ENCODE peak calls at places on chromosomes 2 and 18, in seven cellular contexts. H is mesenchymal stem cell, M is IMR-90, D is H9, V is neuronal stem cell, O is trophoblast cell, Y is H1. J is an unnamed sample.

GRCh38 chr2:9803023-9803805 is 40.1 kb upstream of the TAF1B start:
- DNase-seq in H (peak; percentile 37), M (no peak), D (no peak), V (no peak), O (peak; percentile 100), Y (no peak), J (no peak)

GRCh38 chr2:59301466-59302402 is 1060.6 kb upstream of the FANCL start:
- DNase-seq in H (peak; percentile 72), M (peak; percentile 70), D (peak; percentile 80), V (peak; percentile 39), O (peak; percentile 76), Y (peak; percentile 54), J (peak; percentile 97)

GRCh38 chr2:145598434-145598833 is 1078.5 kb upstream of the ZEB2 start:
- DNase-seq in H (peak; percentile 68), M (peak; percentile 89), D (no peak), V (no peak), O (no peak), Y (no peak), J (no peak)

GRCh38 chr2:176378323-176378722 is 109.1 kb downstream of the MTX2 start:
- DNase-seq in H (no peak), M (no peak), D (no peak), V (no peak), O (no peak), Y (no peak), J (no peak)

GRCh38 chr2:46231721-46232120 is 65.5 kb upstream of the EPAS1 start:
- DNase-seq in H (no peak), M (no peak), D (no peak), V (no peak), O (no peak), Y (no peak), J (no peak)

GRCh38 chr2:78592547-78592946 is 433.0 kb upstream of the REG3G start:
- DNase-seq in H (no peak), M (no peak), D (peak; percentile 29), V (peak; percentile 6), O (no peak), Y (no peak), J (peak; percentile 30)

GRCh38 chr18:32315881-32316280 is 126.0 kb downstream of the MEP1B start:
- DNase-seq in H (no peak), M (peak; percentile 74), D (no peak), V (no peak), O (no peak), Y (no peak), J (no peak)

GRCh38 chr2:37349376-37349775 is 4.9 kb downstream of the QPCT start:
- DNase-seq in H (peak; percentile 65), M (no peak), D (no peak), V (no peak), O (peak; percentile 58), Y (no peak), J (peak; percentile 83)

GRCh38 chr18:52236134-52236533 is 103.9 kb upstream of the DCC start:
- DNase-seq in H (no peak), M (no peak), D (no peak), V (no peak), O (no peak), Y (no peak), J (no peak)

GRCh38 chr2:28436525-28437051 is 43.9 kb downstream of the FOSL2 start:
- DNase-seq in H (no peak), M (no peak), D (no peak), V (no peak), O (peak; percentile 55), Y (no peak), J (no peak)

GRCh38 chr2:240820014-240820606 is at the start of gene KIF1A:
- DNase-seq in H (no peak), M (no peak), D (peak; percentile 87), V (peak; percentile 72), O (no peak), Y (no peak), J (peak; percentile 85)

GRCh38 chr2:28352726-28353125 is 39.9 kb upstream of the FOSL2 start:
- DNase-seq in H (peak; percentile 56), M (no peak), D (no peak), V (no peak), O (no peak), Y (no peak), J (no peak)

GRCh38 chr2:98648451-98648850 is 40.1 kb downstream of the UNC50 start:
- DNase-seq in H (no peak), M (no peak), D (no peak), V (no peak), O (no peak), Y (no peak), J (no peak)

GRCh38 chr2:206790311-206790935 is 25.0 kb downstream of the FASTKD2 start:
- DNase-seq in H (peak; percentile 20), M (peak; percentile 20), D (no peak), V (no peak), O (peak; percentile 55), Y (no peak), J (no peak)

GRCh38 chr18:8745355-8746014 is 40.1 kb downstream of the MTCL1 start:
- DNase-seq in H (no peak), M (peak; percentile 90), D (no peak), V (no peak), O (peak; percentile 60), Y (no peak), J (no peak)

GRCh38 chr2:144886847-144887246 is 366.9 kb upstream of the ZEB2 start:
- DNase-seq in H (no peak), M (no peak), D (no peak), V (no peak), O (no peak), Y (no peak), J (no peak)

GRCh38 chr2:11912980-11913379 is 166.5 kb downstream of the LPIN1 start:
- DNase-seq in H (no peak), M (no peak), D (no peak), V (no peak), O (no peak), Y (no peak), J (no peak)

GRCh38 chr2:239826786-239827510 is 198.2 kb downstream of the NDUFA10 start:
- DNase-seq in H (no peak), M (no peak), D (peak; percentile 14), V (no peak), O (no peak), Y (no peak), J (no peak)

GRCh38 chr2:162838141-162838500 is 446 bp downstream of the KCNH7 start:
- DNase-seq in H (no peak), M (no peak), D (no peak), V (no peak), O (no peak), Y (no peak), J (no peak)

GRCh38 chr18:9260388-9261380 is 73.9 kb upstream of the TWSG1 start:
- DNase-seq in H (no peak), M (peak; percentile 5), D (no peak), V (no peak), O (no peak), Y (no peak), J (peak; percentile 47)

GRCh38 chr2:95352291-95353054 is 50.0 kb upstream of the FAHD2A start:
- DNase-seq in H (no peak), M (no peak), D (peak; percentile 21), V (no peak), O (no peak), Y (no peak), J (no peak)

GRCh38 chr2:218375212-218375611 is 6.9 kb upstream of the SLC11A1 start:
- DNase-seq in H (peak; percentile 62), M (peak; percentile 69), D (no peak), V (no peak), O (no peak), Y (no peak), J (no peak)

DNA sequence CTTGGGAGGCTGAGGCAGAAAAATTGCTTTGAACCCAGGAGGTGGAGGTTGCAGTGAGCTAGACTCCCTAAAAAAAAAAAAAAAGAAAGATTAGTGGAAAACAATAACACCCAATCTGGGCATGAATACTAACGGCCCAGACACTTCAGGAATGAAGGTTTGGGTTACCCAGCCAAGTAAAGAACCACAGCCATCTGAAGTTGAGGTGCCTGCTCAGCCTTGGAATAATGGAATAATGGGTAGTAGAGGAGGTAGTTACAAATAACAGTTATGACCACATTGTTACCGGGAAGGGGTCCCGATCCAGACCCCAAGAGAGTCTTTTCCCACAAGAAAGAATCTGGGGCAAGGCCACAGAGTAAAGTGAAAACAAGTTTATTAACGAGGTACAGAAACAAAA is 95.9 kb upstream of the HAAO start:
- DNase-seq in H (no peak), M (no peak), D (no peak), V (no peak), O (peak; percentile 24), Y (no peak), J (no peak)
- H2BK5ac ChIP-seq in H (no peak overlapping the region), M (no peak overlapping the region), D (no peak overlapping the region), V (no peak overlapping the region), O (no peak overlapping the region), Y (no peak overlapping the region), J (no peak overlapping the region)

DNA sequence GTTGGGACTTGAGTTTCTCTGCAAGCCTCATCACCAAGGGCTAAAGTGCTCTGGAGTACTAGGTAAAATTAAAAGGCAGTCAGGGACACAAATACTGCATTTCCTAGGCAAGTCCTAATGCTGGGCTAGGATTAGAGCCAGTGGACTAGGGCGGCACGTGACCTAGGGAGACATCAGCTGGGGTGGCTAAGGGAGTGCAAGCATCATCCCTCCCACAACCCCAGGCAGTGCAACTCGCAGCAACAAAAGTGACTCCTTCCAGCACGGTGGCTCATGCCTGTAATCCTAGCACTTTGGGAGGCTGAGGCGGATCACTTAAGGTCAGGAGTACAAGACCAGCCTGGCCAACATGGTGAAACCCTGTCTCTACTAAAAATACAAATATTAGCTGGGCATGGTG is 30.7 kb upstream of the UPP2 start:
- DNase-seq in H (no peak), M (no peak), D (no peak), V (no peak), O (no peak), Y (no peak), J (no peak)
- H2BK5ac ChIP-seq in H (no peak overlapping the region), M (no peak overlapping the region), D (no peak overlapping the region), V (no peak overlapping the region), O (no peak overlapping the region), Y (no peak overlapping the region), J (no peak overlapping the region)

DNA sequence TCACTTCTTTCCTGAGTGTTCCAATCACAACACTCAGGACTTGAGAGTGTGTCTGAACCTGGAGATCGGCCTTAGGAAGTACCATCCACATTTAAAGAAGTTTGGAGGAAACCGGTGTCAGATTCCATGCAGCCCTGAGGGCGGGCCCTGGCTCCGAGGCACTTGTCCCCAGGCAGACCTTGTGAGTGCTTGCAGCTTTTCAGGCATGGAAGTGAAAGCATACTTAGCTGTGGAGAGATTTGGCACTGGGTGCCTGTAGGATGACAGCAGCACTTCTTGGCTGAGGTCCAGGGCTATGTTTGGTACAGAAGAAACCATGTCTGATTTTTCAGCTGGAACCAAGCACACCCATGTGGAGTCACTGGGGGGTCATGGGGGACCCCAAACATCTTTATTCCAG is 230.8 kb downstream of the SEPTIN10 start:
- DNase-seq in H (peak; percentile 78), M (peak; percentile 83), D (peak; percentile 46), V (no peak), O (peak; percentile 22), Y (no peak), J (peak; percentile 34)
- H2BK5ac ChIP-seq in H (no peak overlapping the region), M (no peak overlapping the region), D (no peak overlapping the region), V (no peak overlapping the region), O (no peak overlapping the region), Y (no peak overlapping the region), J (no peak overlapping the region)

DNA sequence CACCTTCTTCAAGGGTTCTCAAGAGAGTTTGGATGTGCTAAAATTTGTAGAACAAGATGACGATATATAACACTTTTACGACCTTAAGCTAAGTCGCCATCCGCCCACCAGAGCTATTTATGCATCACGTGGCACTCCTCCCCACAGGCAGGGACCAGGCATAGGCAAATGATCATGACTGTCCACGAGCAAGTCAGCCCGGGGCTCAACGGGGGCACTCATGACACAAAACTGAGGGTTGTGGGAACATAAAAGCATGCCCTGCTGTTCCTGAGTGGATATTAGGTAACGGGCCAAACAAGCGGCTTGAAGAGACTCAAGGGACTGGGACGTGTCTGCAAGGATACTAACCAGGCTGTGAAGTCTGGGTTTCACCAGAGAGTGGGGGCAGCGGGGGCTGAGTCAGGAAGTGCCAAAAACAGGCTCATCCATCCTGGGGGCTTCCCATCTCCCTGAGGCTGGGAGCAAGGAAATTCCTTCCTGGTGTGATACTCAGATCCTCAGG is 58.1 kb downstream of the FAM178B start:
- DNase-seq in H (no peak), M (no peak), D (no peak), V (no peak), O (no peak), Y (no peak), J (no peak)
- H2BK5ac ChIP-seq in H (no peak overlapping the region), M (no peak overlapping the region), D (no peak overlapping the region), V (no peak overlapping the region), O (no peak overlapping the region), Y (no peak overlapping the region), J (no peak overlapping the region)